ENCODE peak calls at places on chromosomes 3 and 15, in six cellular contexts. Y, V, T, K, I and B are unnamed samples.

GRCh38 chr3:51311055-51311454 is 74.0 kb upstream of the MANF start:
- DNase-seq in Y (no peak), V (no peak), T (peak; percentile 41), K (no peak), I (no peak), B (no peak)

GRCh38 chr3:10926831-10927521 is 65.6 kb upstream of the SLC6A1 start:
- DNase-seq in Y (no peak), V (no peak), T (no peak), K (no peak), I (no peak), B (no peak)

GRCh38 chr15:62517541-62517940 is 352.5 kb upstream of the C2CD4B start:
- DNase-seq in Y (no peak), V (no peak), T (no peak), K (no peak), I (no peak), B (no peak)

GRCh38 chr3:175224051-175224450 is 364.9 kb downstream of the NAALADL2 start:
- DNase-seq in Y (peak; percentile 30), V (no peak), T (no peak), K (no peak), I (no peak), B (no peak)

GRCh38 chr3:197866035-197866434 is 75.0 kb downstream of the LRCH3 start:
- DNase-seq in Y (no peak), V (no peak), T (no peak), K (no peak), I (no peak), B (no peak)

GRCh38 chr3:172268896-172269295 is 179.4 kb downstream of the GHSR start:
- DNase-seq in Y (no peak), V (no peak), T (no peak), K (no peak), I (no peak), B (no peak)

GRCh38 chr3:116896116-116896515 is 186.5 kb downstream of the TUSC7 start:
- DNase-seq in Y (no peak), V (no peak), T (no peak), K (no peak), I (no peak), B (no peak)

GRCh38 chr3:123419850-123420292 is 29.0 kb downstream of the ADCY5 start:
- DNase-seq in Y (peak; percentile 77), V (no peak), T (no peak), K (no peak), I (peak; percentile 91), B (no peak)

GRCh38 chr15:42182976-42183375 is 25.1 kb downstream of the VPS39 start:
- DNase-seq in Y (no peak), V (no peak), T (no peak), K (no peak), I (no peak), B (no peak)

GRCh38 chr3:16937421-16937820 is 52.7 kb downstream of the PLCL2 start:
- DNase-seq in Y (no peak), V (no peak), T (no peak), K (no peak), I (no peak), B (no peak)

GRCh38 chr15:79381593-79381992 is 50.5 kb upstream of the MINAR1 start:
- DNase-seq in Y (no peak), V (no peak), T (no peak), K (no peak), I (no peak), B (no peak)

GRCh38 chr3:183295211-183295610 is 42.2 kb downstream of the B3GNT5 start:
- DNase-seq in Y (no peak), V (no peak), T (peak; percentile 40), K (no peak), I (peak; percentile 70), B (no peak)

GRCh38 chr3:123749716-123750115 is 134.4 kb downstream of the MYLK start:
- DNase-seq in Y (no peak), V (no peak), T (peak; percentile 93), K (no peak), I (no peak), B (no peak)

GRCh38 chr3:17088602-17089313 is 204.0 kb downstream of the PLCL2 start:
- DNase-seq in Y (no peak), V (no peak), T (no peak), K (no peak), I (no peak), B (no peak)

GRCh38 chr3:11672396-11672795 is 28.7 kb upstream of the VGLL4 start:
- DNase-seq in Y (no peak), V (no peak), T (no peak), K (no peak), I (no peak), B (no peak)

GRCh38 chr3:141876891-141877561 is 583 bp downstream of the ATP1B3 start:
- DNase-seq in Y (peak; percentile 39), V (peak; percentile 44), T (peak; percentile 17), K (peak; percentile 61), I (peak; percentile 83), B (peak; percentile 65)

GRCh38 chr3:41202075-41202833 is 2.9 kb downstream of the CTNNB1 start:
- DNase-seq in Y (no peak), V (no peak), T (no peak), K (no peak), I (no peak), B (peak; percentile 14)